ENCODE peak calls at places on chromosome 15, in eight cellular contexts. One of them, this sample, is unnamed.

GRCh38 chr15:68427961-68428360 is 4.0 kb downstream of the ITGA11 start:
- DNase-seq in Peyer's patch: no peak
- DNase-seq in NCI-H446 treated with DMSO at 0.1 percent for 48 hours: no peak
- DNase-seq in HT-29: no peak
- DNase-seq in NCI-H82: no peak
- DNase-seq in activated CD4-positive, alpha-beta T cell treated with anti-CD3 and anti-CD28 coated beads, Interleukin-2, amount 50 U/mL, for 1 hour: no peak
- DNase-seq in NK-92 treated with Interleukin-12 subunit alpha and Interleukin-12 subunit beta, amount 100 ng/mL, for 24 hours: no peak
- DNase-seq in HFFc6: no peak
- DNase-seq in this sample: no peak

GRCh38 chr15:85125056-85125661 is 143.5 kb downstream of the PDE8A start:
- DNase-seq in NCI-H82: no peak
- DNase-seq in NCI-H446 treated with DMSO at 0.1 percent for 48 hours: no peak
- DNase-seq in Peyer's patch: no peak
- DNase-seq in HFFc6: peak; percentile 17
- DNase-seq in HT-29: peak; percentile 53
- DNase-seq in NK-92 treated with Interleukin-12 subunit alpha and Interleukin-12 subunit beta, amount 100 ng/mL, for 24 hours: no peak
- DNase-seq in activated CD4-positive, alpha-beta T cell treated with anti-CD3 and anti-CD28 coated beads, Interleukin-2, amount 50 U/mL, for 1 hour: no peak
- DNase-seq in this sample: no peak

GRCh38 chr15:100030586-100031249 is 297.5 kb upstream of the LYSMD4 start:
- DNase-seq in NCI-H446 treated with DMSO at 0.1 percent for 48 hours: no peak
- DNase-seq in NCI-H82: no peak
- DNase-seq in HT-29: no peak
- DNase-seq in activated CD4-positive, alpha-beta T cell treated with anti-CD3 and anti-CD28 coated beads, Interleukin-2, amount 50 U/mL, for 1 hour: no peak
- DNase-seq in NK-92 treated with Interleukin-12 subunit alpha and Interleukin-12 subunit beta, amount 100 ng/mL, for 24 hours: no peak
- DNase-seq in Peyer's patch: no peak
- DNase-seq in HFFc6: no peak
- DNase-seq in this sample: no peak

GRCh38 chr15:24901409-24901808 is 53.4 kb upstream of the SNRPN start:
- DNase-seq in Peyer's patch: no peak
- DNase-seq in HT-29: no peak
- DNase-seq in NK-92 treated with Interleukin-12 subunit alpha and Interleukin-12 subunit beta, amount 100 ng/mL, for 24 hours: no peak
- DNase-seq in NCI-H82: no peak
- DNase-seq in NCI-H446 treated with DMSO at 0.1 percent for 48 hours: no peak
- DNase-seq in activated CD4-positive, alpha-beta T cell treated with anti-CD3 and anti-CD28 coated beads, Interleukin-2, amount 50 U/mL, for 1 hour: no peak
- DNase-seq in HFFc6: no peak
- DNase-seq in this sample: no peak

GRCh38 chr15:89672221-89673161 is 6.7 kb downstream of the PLIN1 start:
- DNase-seq in activated CD4-positive, alpha-beta T cell treated with anti-CD3 and anti-CD28 coated beads, Interleukin-2, amount 50 U/mL, for 1 hour: no peak
- DNase-seq in HT-29: no peak
- DNase-seq in Peyer's patch: no peak
- DNase-seq in NCI-H82: no peak
- DNase-seq in NK-92 treated with Interleukin-12 subunit alpha and Interleukin-12 subunit beta, amount 100 ng/mL, for 24 hours: no peak
- DNase-seq in NCI-H446 treated with DMSO at 0.1 percent for 48 hours: peak; percentile 4
- DNase-seq in HFFc6: peak; percentile 32
- DNase-seq in this sample: no peak

GRCh38 chr15:31396881-31397560 is 70.4 kb downstream of the KLF13 start:
- DNase-seq in NK-92 treated with Interleukin-12 subunit alpha and Interleukin-12 subunit beta, amount 100 ng/mL, for 24 hours: no peak
- DNase-seq in HFFc6: peak; percentile 52
- DNase-seq in activated CD4-positive, alpha-beta T cell treated with anti-CD3 and anti-CD28 coated beads, Interleukin-2, amount 50 U/mL, for 1 hour: no peak
- DNase-seq in NCI-H82: peak; percentile 95
- DNase-seq in Peyer's patch: peak; percentile 55
- DNase-seq in HT-29: peak; percentile 86
- DNase-seq in NCI-H446 treated with DMSO at 0.1 percent for 48 hours: no peak
- DNase-seq in this sample: no peak

GRCh38 chr15:38496151-38496550 is 42.2 kb downstream of the FAM98B start:
- DNase-seq in HT-29: no peak
- DNase-seq in NCI-H446 treated with DMSO at 0.1 percent for 48 hours: no peak
- DNase-seq in NK-92 treated with Interleukin-12 subunit alpha and Interleukin-12 subunit beta, amount 100 ng/mL, for 24 hours: no peak
- DNase-seq in activated CD4-positive, alpha-beta T cell treated with anti-CD3 and anti-CD28 coated beads, Interleukin-2, amount 50 U/mL, for 1 hour: no peak
- DNase-seq in Peyer's patch: no peak
- DNase-seq in HFFc6: no peak
- DNase-seq in NCI-H82: no peak
- DNase-seq in this sample: no peak

GRCh38 chr15:83210619-83211018 is 3.0 kb upstream of the HDGFL3 start:
- DNase-seq in HT-29: peak; percentile 46
- DNase-seq in HFFc6: no peak
- DNase-seq in NK-92 treated with Interleukin-12 subunit alpha and Interleukin-12 subunit beta, amount 100 ng/mL, for 24 hours: no peak
- DNase-seq in NCI-H82: peak; percentile 95
- DNase-seq in NCI-H446 treated with DMSO at 0.1 percent for 48 hours: peak; percentile 25
- DNase-seq in activated CD4-positive, alpha-beta T cell treated with anti-CD3 and anti-CD28 coated beads, Interleukin-2, amount 50 U/mL, for 1 hour: no peak
- DNase-seq in Peyer's patch: no peak
- DNase-seq in this sample: no peak

GRCh38 chr15:85282504-85283115 is 97.8 kb upstream of the AKAP13 start:
- DNase-seq in NK-92 treated with Interleukin-12 subunit alpha and Interleukin-12 subunit beta, amount 100 ng/mL, for 24 hours: no peak
- DNase-seq in NCI-H446 treated with DMSO at 0.1 percent for 48 hours: no peak
- DNase-seq in HFFc6: peak; percentile 77
- DNase-seq in activated CD4-positive, alpha-beta T cell treated with anti-CD3 and anti-CD28 coated beads, Interleukin-2, amount 50 U/mL, for 1 hour: no peak
- DNase-seq in HT-29: no peak
- DNase-seq in NCI-H82: no peak
- DNase-seq in Peyer's patch: no peak
- DNase-seq in this sample: no peak

GRCh38 chr15:26191216-26191615 is 328.1 kb upstream of the ATP10A start:
- DNase-seq in NCI-H82: no peak
- DNase-seq in HFFc6: no peak
- DNase-seq in NCI-H446 treated with DMSO at 0.1 percent for 48 hours: no peak
- DNase-seq in NK-92 treated with Interleukin-12 subunit alpha and Interleukin-12 subunit beta, amount 100 ng/mL, for 24 hours: no peak
- DNase-seq in Peyer's patch: no peak
- DNase-seq in HT-29: no peak
- DNase-seq in activated CD4-positive, alpha-beta T cell treated with anti-CD3 and anti-CD28 coated beads, Interleukin-2, amount 50 U/mL, for 1 hour: no peak
- DNase-seq in this sample: no peak

GRCh38 chr15:92112711-92113110 is 259.2 kb downstream of the SLCO3A1 start:
- DNase-seq in HT-29: no peak
- DNase-seq in NK-92 treated with Interleukin-12 subunit alpha and Interleukin-12 subunit beta, amount 100 ng/mL, for 24 hours: no peak
- DNase-seq in activated CD4-positive, alpha-beta T cell treated with anti-CD3 and anti-CD28 coated beads, Interleukin-2, amount 50 U/mL, for 1 hour: no peak
- DNase-seq in NCI-H82: no peak
- DNase-seq in Peyer's patch: no peak
- DNase-seq in NCI-H446 treated with DMSO at 0.1 percent for 48 hours: no peak
- DNase-seq in HFFc6: no peak
- DNase-seq in this sample: no peak

GRCh38 chr15:87816811-87817210 is 439.7 kb downstream of the NTRK3 start:
- DNase-seq in NCI-H82: no peak
- DNase-seq in NCI-H446 treated with DMSO at 0.1 percent for 48 hours: no peak
- DNase-seq in NK-92 treated with Interleukin-12 subunit alpha and Interleukin-12 subunit beta, amount 100 ng/mL, for 24 hours: no peak
- DNase-seq in HT-29: no peak
- DNase-seq in HFFc6: peak; percentile 92
- DNase-seq in Peyer's patch: no peak
- DNase-seq in activated CD4-positive, alpha-beta T cell treated with anti-CD3 and anti-CD28 coated beads, Interleukin-2, amount 50 U/mL, for 1 hour: no peak
- DNase-seq in this sample: no peak

GRCh38 chr15:49303003-49303402 is 120.0 kb upstream of the FGF7 start:
- DNase-seq in Peyer's patch: no peak
- DNase-seq in NK-92 treated with Interleukin-12 subunit alpha and Interleukin-12 subunit beta, amount 100 ng/mL, for 24 hours: no peak
- DNase-seq in HFFc6: no peak
- DNase-seq in NCI-H82: no peak
- DNase-seq in NCI-H446 treated with DMSO at 0.1 percent for 48 hours: no peak
- DNase-seq in activated CD4-positive, alpha-beta T cell treated with anti-CD3 and anti-CD28 coated beads, Interleukin-2, amount 50 U/mL, for 1 hour: no peak
- DNase-seq in HT-29: no peak
- DNase-seq in this sample: no peak

GRCh38 chr15:40838756-40839155 is 5.1 kb upstream of the SPINT1 start:
- DNase-seq in HFFc6: peak; percentile 21
- DNase-seq in HT-29: no peak
- DNase-seq in NCI-H82: no peak
- DNase-seq in Peyer's patch: no peak
- DNase-seq in NK-92 treated with Interleukin-12 subunit alpha and Interleukin-12 subunit beta, amount 100 ng/mL, for 24 hours: no peak
- DNase-seq in activated CD4-positive, alpha-beta T cell treated with anti-CD3 and anti-CD28 coated beads, Interleukin-2, amount 50 U/mL, for 1 hour: no peak
- DNase-seq in NCI-H446 treated with DMSO at 0.1 percent for 48 hours: no peak
- DNase-seq in this sample: no peak

GRCh38 chr15:23467110-23467600 is 20.1 kb upstream of the GOLGA6L2 start:
- DNase-seq in Peyer's patch: no peak
- DNase-seq in HT-29: peak; percentile 59
- DNase-seq in NCI-H446 treated with DMSO at 0.1 percent for 48 hours: peak; percentile 13
- DNase-seq in HFFc6: peak; percentile 40
- DNase-seq in NK-92 treated with Interleukin-12 subunit alpha and Interleukin-12 subunit beta, amount 100 ng/mL, for 24 hours: no peak
- DNase-seq in NCI-H82: peak; percentile 68
- DNase-seq in activated CD4-positive, alpha-beta T cell treated with anti-CD3 and anti-CD28 coated beads, Interleukin-2, amount 50 U/mL, for 1 hour: no peak
- DNase-seq in this sample: no peak

GRCh38 chr15:98751767-98752166 is 103.4 kb downstream of the IGF1R start:
- DNase-seq in HT-29: no peak
- DNase-seq in Peyer's patch: no peak
- DNase-seq in NCI-H82: no peak
- DNase-seq in NCI-H446 treated with DMSO at 0.1 percent for 48 hours: no peak
- DNase-seq in NK-92 treated with Interleukin-12 subunit alpha and Interleukin-12 subunit beta, amount 100 ng/mL, for 24 hours: no peak
- DNase-seq in HFFc6: no peak
- DNase-seq in activated CD4-positive, alpha-beta T cell treated with anti-CD3 and anti-CD28 coated beads, Interleukin-2, amount 50 U/mL, for 1 hour: no peak
- DNase-seq in this sample: no peak

GRCh38 chr15:69760890-69761568 is 308.4 kb downstream of the RPLP1 start:
- DNase-seq in NK-92 treated with Interleukin-12 subunit alpha and Interleukin-12 subunit beta, amount 100 ng/mL, for 24 hours: peak; percentile 81
- DNase-seq in NCI-H446 treated with DMSO at 0.1 percent for 48 hours: no peak
- DNase-seq in Peyer's patch: peak; percentile 60
- DNase-seq in activated CD4-positive, alpha-beta T cell treated with anti-CD3 and anti-CD28 coated beads, Interleukin-2, amount 50 U/mL, for 1 hour: peak; percentile 73
- DNase-seq in HFFc6: peak; percentile 98
- DNase-seq in NCI-H82: no peak
- DNase-seq in HT-29: peak; percentile 46
- DNase-seq in this sample: peak; percentile 68

GRCh38 chr15:66723826-66724731 is 22.0 kb downstream of the SMAD6 start:
- DNase-seq in NK-92 treated with Interleukin-12 subunit alpha and Interleukin-12 subunit beta, amount 100 ng/mL, for 24 hours: no peak
- DNase-seq in HT-29: peak; percentile 56
- DNase-seq in activated CD4-positive, alpha-beta T cell treated with anti-CD3 and anti-CD28 coated beads, Interleukin-2, amount 50 U/mL, for 1 hour: no peak
- DNase-seq in Peyer's patch: no peak
- DNase-seq in NCI-H446 treated with DMSO at 0.1 percent for 48 hours: no peak
- DNase-seq in HFFc6: peak; percentile 46
- DNase-seq in NCI-H82: no peak
- DNase-seq in this sample: no peak

GRCh38 chr15:68601206-68602197 is 22.7 kb downstream of the CORO2B start:
- DNase-seq in HFFc6: no peak
- DNase-seq in Peyer's patch: no peak
- DNase-seq in HT-29: no peak
- DNase-seq in activated CD4-positive, alpha-beta T cell treated with anti-CD3 and anti-CD28 coated beads, Interleukin-2, amount 50 U/mL, for 1 hour: no peak
- DNase-seq in NCI-H82: peak; percentile 97
- DNase-seq in NK-92 treated with Interleukin-12 subunit alpha and Interleukin-12 subunit beta, amount 100 ng/mL, for 24 hours: no peak
- DNase-seq in NCI-H446 treated with DMSO at 0.1 percent for 48 hours: no peak
- DNase-seq in this sample: no peak

GRCh38 chr15:44482088-44482487 is 54.7 kb downstream of the CTDSPL2 start:
- DNase-seq in HFFc6: no peak
- DNase-seq in HT-29: no peak
- DNase-seq in NK-92 treated with Interleukin-12 subunit alpha and Interleukin-12 subunit beta, amount 100 ng/mL, for 24 hours: no peak
- DNase-seq in activated CD4-positive, alpha-beta T cell treated with anti-CD3 and anti-CD28 coated beads, Interleukin-2, amount 50 U/mL, for 1 hour: no peak
- DNase-seq in Peyer's patch: no peak
- DNase-seq in NCI-H82: no peak
- DNase-seq in NCI-H446 treated with DMSO at 0.1 percent for 48 hours: no peak
- DNase-seq in this sample: no peak

GRCh38 chr15:82572986-82573385 is 32.7 kb upstream of the RPS17 start:
- DNase-seq in HT-29: no peak
- DNase-seq in Peyer's patch: no peak
- DNase-seq in HFFc6: no peak
- DNase-seq in NCI-H82: no peak
- DNase-seq in NCI-H446 treated with DMSO at 0.1 percent for 48 hours: no peak
- DNase-seq in activated CD4-positive, alpha-beta T cell treated with anti-CD3 and anti-CD28 coated beads, Interleukin-2, amount 50 U/mL, for 1 hour: no peak
- DNase-seq in NK-92 treated with Interleukin-12 subunit alpha and Interleukin-12 subunit beta, amount 100 ng/mL, for 24 hours: no peak
- DNase-seq in this sample: no peak